ENCODE peak calls at places on chromosomes 1 and 21, in four cellular contexts. G is GM12878, F is K562, V is HepG2. O is an unnamed sample.

GRCh38 chr1:99599678-99600175 is 46.2 kb upstream of the PALMD start:
- DNase-seq in G (no peak), F (peak), V (peak), O (no peak)

GRCh38 chr1:54710841-54711240 is 4.8 kb upstream of the TTC4 start:
- DNase-seq in G (no peak), F (no peak), V (no peak), O (no peak)

GRCh38 chr1:32060914-32061313 is 11.8 kb upstream of the TMEM39B start:
- DNase-seq in G (no peak), F (no peak), V (no peak), O (no peak)

GRCh38 chr1:39576016-39576657 is 453 bp downstream of the PABPC4 start:
- DNase-seq in G (no peak), F (peak), V (no peak), O (peak)

GRCh38 chr1:46615735-46616134 is 876 bp downstream of the MOB3C start:
- DNase-seq in G (no peak), F (peak), V (no peak), O (no peak)

GRCh38 chr21:18954415-18954972 is 550.9 kb upstream of the TMPRSS15 start:
- DNase-seq in G (no peak), F (no peak), V (no peak), O (no peak)

GRCh38 chr1:21334214-21335087 is 44.2 kb upstream of the ECE1 start:
- DNase-seq in G (peak), F (peak), V (no peak), O (peak)

GRCh38 chr1:3514404-3514803 is 59.9 kb downstream of the ARHGEF16 start:
- DNase-seq in G (no peak), F (no peak), V (no peak), O (no peak)

GRCh38 chr1:157725214-157725577 is 24.6 kb upstream of the FCRL3 start:
- DNase-seq in G (no peak), F (no peak), V (no peak), O (no peak)

GRCh38 chr21:33644383-33645074 is 2.2 kb downstream of the ITSN1 start:
- DNase-seq in G (no peak), F (no peak), V (peak), O (no peak)

GRCh38 chr21:19713324-19713723 is 1284.9 kb upstream of the NCAM2 start:
- DNase-seq in G (no peak), F (no peak), V (no peak), O (no peak)

GRCh38 chr1:115173151-115173550 is 83.8 kb upstream of the TSPAN2 start:
- DNase-seq in G (no peak), F (no peak), V (no peak), O (no peak)

DNA sequence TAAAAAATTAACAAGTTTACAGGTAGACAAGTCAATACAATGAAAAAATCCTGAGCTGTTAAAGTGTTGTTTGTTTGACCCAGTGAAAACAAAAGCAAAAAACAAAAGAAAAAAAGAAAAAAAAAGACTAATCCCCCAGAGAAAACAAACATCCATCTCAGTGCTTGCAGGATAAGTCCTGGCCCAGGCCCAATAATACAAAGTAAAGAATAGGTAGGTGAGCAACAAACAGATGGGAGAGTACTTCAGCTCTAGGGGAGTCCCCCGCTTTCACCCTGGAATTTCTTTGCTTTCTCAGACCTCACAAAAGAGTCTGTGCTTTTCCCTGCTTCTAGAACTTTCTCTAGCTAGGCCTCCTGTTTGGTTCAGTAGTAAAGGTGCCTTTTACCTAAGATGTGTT is 70.3 kb downstream of the ABCA4 start:
- DNase-seq in G (no peak), F (no peak), V (no peak), O (no peak)
- TF ChIP-seq FOXK2 in G (no peak), F (no peak), V (no peak), O (no peak)

GRCh38 chr1:57423135-57424131 is at the start of gene DAB1:
- DNase-seq in G (no peak), F (no peak), V (no peak), O (peak)
- TF ChIP-seq FOXM1 in G (no peak), F (no peak), V (no peak), O (no peak)

GRCh38 chr21:44510109-44510507 is 29.9 kb downstream of the KRTAP10-1 start:
- DNase-seq in G (no peak), F (no peak), V (no peak), O (no peak)

GRCh38 chr21:44508426-44508710 is 31.6 kb downstream of the KRTAP10-1 start:
- DNase-seq in G (no peak), F (no peak), V (no peak), O (no peak)

GRCh38 chr21:44508711-44509445 is 31.1 kb downstream of the KRTAP10-1 start:
- DNase-seq in G (no peak), F (no peak), V (no peak), O (no peak)

GRCh38 chr21:44510508-44511218 is 29.3 kb downstream of the KRTAP10-1 start:
- DNase-seq in G (no peak), F (peak), V (peak), O (peak)

DNA sequence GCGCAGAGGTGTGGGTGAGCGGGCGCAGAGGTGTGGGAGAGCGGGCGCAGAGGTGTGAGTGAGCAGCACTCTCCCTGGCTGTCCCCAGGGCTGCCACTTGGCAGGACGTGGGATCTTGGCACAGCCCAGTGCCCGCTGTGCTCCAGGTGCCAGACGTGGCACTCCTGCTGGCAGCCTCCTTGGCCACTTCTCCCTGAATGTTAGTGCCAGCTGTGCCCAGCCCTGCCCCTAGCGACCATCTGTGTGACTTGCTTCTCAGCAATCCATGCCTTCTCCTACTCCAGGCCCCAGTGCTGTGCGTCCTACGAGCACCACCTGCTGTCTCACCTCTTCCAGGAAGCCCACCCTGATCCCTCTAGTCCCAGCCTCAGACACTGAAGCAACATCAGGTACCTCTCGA is 30.5 kb downstream of the KRTAP10-1 start:
- DNase-seq in G (no peak), F (no peak), V (no peak), O (no peak)
- TF ChIP-seq FOXK2 in G (no peak), F (no peak), V (no peak), O (no peak)

GRCh38 chr1:27617420-27617819 is 13.5 kb upstream of the AHDC1 start:
- DNase-seq in G (no peak), F (no peak), V (no peak), O (no peak)

GRCh38 chr1:27616441-27616840 is 12.5 kb upstream of the AHDC1 start:
- DNase-seq in G (no peak), F (no peak), V (no peak), O (no peak)

GRCh38 chr1:27621067-27621920 is 13.7 kb downstream of the FGR start:
- DNase-seq in G (no peak), F (no peak), V (peak), O (no peak)

GRCh38 chr1:27615346-27616004 is 11.5 kb upstream of the AHDC1 start:
- DNase-seq in G (no peak), F (peak), V (no peak), O (no peak)

DNA sequence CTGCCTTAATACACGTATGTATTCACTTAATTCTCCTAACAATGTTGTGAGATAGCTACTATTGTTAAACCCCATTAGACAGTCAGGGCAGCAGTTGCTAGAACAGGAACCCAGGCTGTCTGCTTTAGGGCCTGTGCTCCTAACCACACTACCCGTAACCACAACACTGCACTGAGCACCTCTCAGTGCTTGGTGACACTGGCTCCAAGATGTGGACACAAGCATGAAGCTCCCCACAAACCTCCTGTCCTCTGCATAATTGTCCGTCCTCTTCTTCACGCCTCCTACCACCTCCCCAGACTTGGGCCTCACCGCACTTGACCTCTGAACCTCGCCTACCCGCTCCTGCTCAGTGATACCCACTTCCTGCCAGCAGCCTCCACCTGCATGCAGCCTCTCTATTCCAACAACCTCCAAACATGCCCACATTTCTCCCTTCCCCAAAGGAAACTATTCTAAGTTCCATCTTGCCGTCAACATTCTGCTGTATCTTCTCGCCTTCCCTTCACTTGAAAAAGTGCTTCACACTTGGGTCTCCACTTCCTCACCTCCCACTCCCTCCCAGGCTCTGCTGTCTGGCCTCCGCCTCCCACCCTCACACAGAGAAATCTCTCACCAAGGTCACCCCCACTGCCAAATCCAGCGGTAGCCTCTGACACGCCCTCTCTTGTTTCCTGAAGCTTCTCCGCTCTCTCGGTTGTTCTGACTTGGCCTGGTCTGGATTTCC is 14.6 kb upstream of the AHDC1 start:
- DNase-seq in G (no peak), F (no peak), V (no peak), O (no peak)
- TF ChIP-seq FOXM1 in G (no peak), F (no peak), V (no peak), O (no peak)

DNA sequence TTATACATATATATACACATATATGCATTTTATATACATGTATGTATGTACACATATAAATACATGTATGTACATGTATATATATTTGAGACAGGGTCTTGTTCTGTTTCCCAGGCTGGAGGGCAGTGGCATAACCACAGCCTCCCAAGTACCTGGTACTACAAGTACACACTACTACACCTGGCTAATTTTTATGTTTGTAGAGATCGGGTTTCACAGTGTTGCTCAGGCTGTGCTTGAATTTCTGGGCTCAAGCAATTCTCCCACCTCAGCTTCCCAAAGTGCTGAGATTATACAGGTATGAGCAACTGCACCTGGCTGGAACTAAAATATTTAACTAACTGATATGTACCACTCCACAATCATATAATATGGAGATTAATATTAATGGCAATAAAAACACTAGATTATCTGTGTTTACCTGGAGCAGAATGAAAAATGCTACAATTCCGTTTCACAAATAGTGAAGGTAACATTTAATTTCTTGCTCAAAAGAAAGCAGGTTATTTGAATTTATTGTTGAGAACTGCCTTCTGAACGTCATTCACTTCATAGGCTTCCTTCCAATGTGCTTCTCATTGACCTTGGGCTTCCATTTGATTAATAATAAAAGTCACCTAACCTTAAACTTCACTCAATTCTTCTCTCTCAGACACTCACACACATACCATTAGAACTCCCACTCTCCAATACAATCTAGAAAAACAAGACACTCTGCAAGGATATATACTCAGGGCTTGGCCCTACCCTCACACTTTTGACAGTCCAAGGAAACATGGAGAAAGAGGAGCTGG is 57.0 kb downstream of the PTGER3 start:
- DNase-seq in G (no peak), F (no peak), V (no peak), O (no peak)
- TF ChIP-seq FOXK2 in G (no peak), F (no peak), V (no peak), O (no peak)

DNA sequence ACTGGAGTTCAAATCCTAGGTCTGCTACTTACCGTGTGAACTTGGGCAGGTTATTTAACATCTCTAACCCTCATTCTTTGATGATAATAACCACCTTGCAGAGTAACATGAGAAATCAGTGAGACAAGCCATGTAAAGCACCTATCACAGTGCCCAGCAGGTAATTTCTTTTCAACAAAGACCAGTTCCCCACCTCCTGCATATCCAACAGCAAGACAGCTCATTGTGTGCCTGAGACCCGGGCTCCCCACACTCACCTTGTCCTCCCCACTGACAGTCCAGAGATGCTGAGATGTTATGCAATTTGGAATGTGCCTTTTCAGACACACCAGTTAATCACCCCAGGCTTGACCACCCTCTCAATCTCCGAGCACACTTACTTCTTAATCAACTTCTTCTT is 367.6 kb upstream of the DAB1 start:
- DNase-seq in G (no peak), F (no peak), V (no peak), O (no peak)
- TF ChIP-seq FOXM1 in G (no peak), F (no peak), V (no peak), O (no peak)